ENCODE peak calls at places on chromosome 4, in four cellular contexts. T is neuronal stem cell; Y is stimulated activated CD8-positive, alpha-beta memory T cell treated with anti-CD3 and anti-CD28 coated beads, Interleukin-4, amount 100 ng/mL, for 24 hours; R is NCI-H2081. V is an unnamed sample.

GRCh38 chr4:25727711-25728493 is 72.3 kb downstream of the SLC34A2 start:
- DNase-seq in T (no peak), Y (no peak), R (no peak), V (no peak)

GRCh38 chr4:39303871-39304270 is 62.3 kb downstream of the RFC1 start:
- DNase-seq in T (no peak), Y (no peak), R (no peak), V (no peak)

GRCh38 chr4:117529401-117529800 is 444.0 kb upstream of the TRAM1L1 start:
- DNase-seq in T (no peak), Y (no peak), R (no peak), V (no peak)

GRCh38 chr4:165398570-165398969 is 19.8 kb downstream of the CPE start:
- DNase-seq in T (peak; percentile 24), Y (no peak), R (peak; percentile 95), V (no peak)

GRCh38 chr4:123354701-123355100 is 41.9 kb upstream of the SPRY1 start:
- DNase-seq in T (no peak), Y (no peak), R (no peak), V (no peak)

GRCh38 chr4:72383439-72383838 is 185.6 kb downstream of the ADAMTS3 start:
- DNase-seq in T (no peak), Y (no peak), R (no peak), V (no peak)

GRCh38 chr4:98166025-98166730 is 22.9 kb upstream of the STPG2 start:
- DNase-seq in T (no peak), Y (no peak), R (no peak), V (no peak)

GRCh38 chr4:14965071-14965470 is 37.2 kb upstream of the CPEB2 start:
- DNase-seq in T (no peak), Y (no peak), R (no peak), V (no peak)

GRCh38 chr4:62804075-62804474 is 1603.9 kb downstream of the ADGRL3 start:
- DNase-seq in T (no peak), Y (no peak), R (no peak), V (no peak)

GRCh38 chr4:129167640-129168260 is 71.8 kb downstream of the C4orf33 start:
- DNase-seq in T (peak; percentile 24), Y (no peak), R (no peak), V (no peak)

GRCh38 chr4:101037249-101037648 is 310.1 kb downstream of the PPP3CA start:
- DNase-seq in T (no peak), Y (no peak), R (no peak), V (no peak)

GRCh38 chr4:6873792-6874461 is 35.7 kb upstream of the TBC1D14 start:
- DNase-seq in T (peak; percentile 39), Y (peak; percentile 72), R (peak; percentile 49), V (no peak)

GRCh38 chr4:86973668-86974067 is 38.9 kb downstream of the AFF1 start:
- DNase-seq in T (no peak), Y (no peak), R (no peak), V (no peak)

GRCh38 chr4:56386091-56386490 is 1.2 kb downstream of the AASDH start:
- DNase-seq in T (no peak), Y (no peak), R (no peak), V (no peak)

GRCh38 chr4:12897954-12898353 is 586.2 kb downstream of the RAB28 start:
- DNase-seq in T (no peak), Y (no peak), R (peak; percentile 8), V (no peak)

GRCh38 chr4:15868065-15868464 is 70.5 kb downstream of the FGFBP1 start:
- DNase-seq in T (no peak), Y (no peak), R (no peak), V (no peak)

GRCh38 chr4:81214518-81215218 is 354 bp downstream of the PRKG2 start:
- DNase-seq in T (peak; percentile 29), Y (no peak), R (peak; percentile 29), V (peak; percentile 10)

GRCh38 chr4:144687466-144687865 is 41.5 kb downstream of the HHIP start:
- DNase-seq in T (no peak), Y (no peak), R (no peak), V (no peak)